ENCODE peak calls at places on chromosomes 11 and 22, in ten cellular contexts. G is lung, S is MCF 10A, J is GM13977, V is germinal center, R is PC-9, P is GOT3, D is skeletal muscle cell, I is glomerular endothelial cell, Z is smooth muscle cell of the brain vasculature. U is an unnamed sample.

GRCh38 chr11:82899957-82900276 is 313 bp downstream of the PRCP start:
- DNase-seq in D (no peak), I (no peak), J (no peak), S (no peak), G (no peak), Z (no peak), P (no peak), V (no peak), R (no peak), U (no peak)

GRCh38 chr11:17767301-17767885 is 32.8 kb downstream of the KCNC1 start:
- DNase-seq in S (no peak), D (no peak), J (no peak), P (no peak), V (peak), Z (no peak), R (no peak), G (no peak), I (no peak), U (no peak)

GRCh38 chr11:690738-691633 is 4.0 kb downstream of the DEAF1 start:
- DNase-seq in D (no peak), P (no peak), G (no peak), V (no peak), R (no peak), J (no peak), S (no peak), I (no peak), Z (no peak), U (no peak)

GRCh38 chr22:47206819-47207218 is 444.4 kb downstream of the TBC1D22A start:
- DNase-seq in R (no peak), Z (no peak), I (no peak), D (no peak), P (no peak), S (no peak), J (no peak), V (no peak), G (no peak), U (no peak)

GRCh38 chr22:21876486-21877176 is 9.2 kb upstream of the MAPK1 start:
- DNase-seq in D (peak), G (no peak), I (no peak), Z (no peak), S (peak), V (no peak), J (peak), R (no peak), P (no peak), U (no peak)

GRCh38 chr11:114386545-114386944 is 13.8 kb downstream of the C11orf71 start:
- DNase-seq in V (no peak), R (no peak), S (no peak), G (no peak), Z (no peak), P (no peak), I (no peak), D (no peak), J (no peak), U (no peak)

GRCh38 chr22:45212992-45213751 is 27.5 kb downstream of the KIAA0930 start:
- DNase-seq in J (no peak), S (peak), D (no peak), I (no peak), R (no peak), Z (no peak), G (no peak), V (no peak), P (no peak), U (peak)

GRCh38 chr11:1514349-1515061 is 27.9 kb upstream of the MOB2 start:
- DNase-seq in I (no peak), J (no peak), V (no peak), D (no peak), G (no peak), Z (no peak), R (no peak), P (no peak), S (no peak), U (no peak)

GRCh38 chr11:353315-353857 is 15.9 kb upstream of the B4GALNT4 start:
- DNase-seq in J (no peak), I (no peak), R (no peak), V (no peak), S (peak), G (peak), P (no peak), D (peak), Z (peak), U (no peak)

GRCh38 chr22:17213976-17214375 is 5.3 kb downstream of the ADA2 start:
- DNase-seq in I (no peak), G (peak), D (no peak), J (peak), P (no peak), Z (no peak), V (no peak), S (peak), R (no peak), U (no peak)

GRCh38 chr22:38215156-38216038 is 13.6 kb downstream of the MAFF start:
- DNase-seq in I (no peak), R (no peak), G (no peak), S (no peak), D (no peak), J (peak), Z (no peak), P (no peak), V (no peak), U (no peak)

GRCh38 chr11:46235777-46236688 is 41.4 kb upstream of the CREB3L1 start:
- DNase-seq in S (peak), J (no peak), V (no peak), G (no peak), P (no peak), I (no peak), Z (no peak), R (no peak), D (no peak), U (peak)

GRCh38 chr11:28089378-28089777 is 18.6 kb downstream of the KIF18A start:
- DNase-seq in D (no peak), I (no peak), S (no peak), R (no peak), V (no peak), Z (no peak), P (no peak), G (no peak), J (no peak), U (no peak)

GRCh38 chr11:55949330-55949729 is 13.1 kb upstream of the OR5I1 start:
- DNase-seq in P (no peak), R (no peak), G (no peak), I (no peak), S (no peak), D (no peak), V (no peak), Z (no peak), J (no peak), U (no peak)

GRCh38 chr22:42217019-42217751 is 53.3 kb downstream of the TCF20 start:
- DNase-seq in V (no peak), J (peak), G (no peak), S (no peak), D (peak), I (no peak), R (no peak), Z (no peak), P (no peak), U (no peak)

GRCh38 chr22:26470807-26471206 is 12.8 kb downstream of the HPS4 start:
- DNase-seq in J (no peak), D (no peak), I (no peak), R (no peak), P (no peak), Z (no peak), G (no peak), S (no peak), V (no peak), U (no peak)

GRCh38 chr11:65429724-65430405 is 7.3 kb downstream of the NEAT1 start:
- DNase-seq in P (no peak), Z (no peak), V (no peak), J (no peak), S (peak), D (no peak), G (peak), I (no peak), R (peak), U (no peak)

GRCh38 chr11:120956710-120957500 is 67.0 kb upstream of the TBCEL start:
- DNase-seq in S (no peak), G (no peak), J (no peak), V (no peak), P (no peak), R (no peak), D (no peak), I (no peak), Z (no peak), U (no peak)

GRCh38 chr11:73999581-74000306 is 9.1 kb downstream of the UCP3 start:
- DNase-seq in Z (no peak), S (no peak), V (peak), I (no peak), P (no peak), J (no peak), R (no peak), G (no peak), D (no peak), U (no peak)

GRCh38 chr11:20155683-20156279 is 4.5 kb downstream of the DBX1 start:
- DNase-seq in D (no peak), P (no peak), Z (no peak), V (no peak), G (no peak), R (no peak), S (no peak), I (no peak), J (peak), U (no peak)

GRCh38 chr22:36088292-36088691 is 59.7 kb upstream of the RBFOX2 start:
- DNase-seq in J (no peak), S (no peak), D (no peak), V (no peak), G (no peak), I (no peak), Z (no peak), R (peak), P (no peak), U (no peak)

GRCh38 chr11:65395961-65396530 is 9.6 kb downstream of the FRMD8 start:
- DNase-seq in Z (no peak), G (no peak), P (no peak), V (no peak), S (no peak), D (no peak), R (no peak), J (no peak), I (no peak), U (no peak)

GRCh38 chr11:118804094-118804493 is 13.1 kb upstream of the DDX6 start:
- DNase-seq in I (no peak), R (no peak), Z (no peak), J (no peak), P (no peak), G (no peak), D (no peak), V (no peak), S (no peak), U (no peak)

GRCh38 chr11:72216638-72217037 is at the start of gene FOLR2:
- DNase-seq in J (no peak), S (no peak), G (peak), R (no peak), D (no peak), P (no peak), I (no peak), V (no peak), Z (no peak), U (no peak)

GRCh38 chr11:133386852-133387251 is 145.4 kb downstream of the OPCML start:
- DNase-seq in Z (no peak), I (no peak), R (no peak), V (no peak), S (no peak), G (no peak), P (no peak), D (no peak), J (no peak), U (no peak)

GRCh38 chr22:23404689-23405365 is 175.3 kb downstream of the IGLL1 start:
- DNase-seq in R (peak), V (no peak), I (no peak), G (no peak), Z (no peak), P (no peak), S (peak), D (peak), J (no peak), U (no peak)

GRCh38 chr11:9089636-9090035 is 1.8 kb downstream of the SCUBE2 start:
- DNase-seq in J (no peak), G (no peak), D (no peak), V (no peak), I (no peak), Z (no peak), R (no peak), S (no peak), P (no peak), U (no peak)

GRCh38 chr11:84969103-84969502 is 658.0 kb downstream of the DLG2 start:
- DNase-seq in G (no peak), D (peak), R (no peak), P (no peak), J (no peak), S (no peak), Z (no peak), I (no peak), V (no peak), U (no peak)

GRCh38 chr22:30040499-30041055 is 39.7 kb upstream of the HORMAD2 start:
- DNase-seq in G (no peak), S (no peak), R (no peak), P (no peak), Z (no peak), J (no peak), D (no peak), I (no peak), V (no peak), U (no peak)